ENCODE peak calls at places on chromosomes 5 and 9, in six cellular contexts. One of them, this sample, is unnamed.

GRCh38 chr5:1010641-1011046 is 2.0 kb downstream of the NKD2 start:
- DNase-seq in immature natural killer cell: no peak
- DNase-seq in HS-27A: no peak
- DNase-seq in NCI-H1694: no peak
- DNase-seq in AG09319: no peak
- DNase-seq in iPS-NIHi11: no peak
- DNase-seq in this sample: no peak

GRCh38 chr5:61866930-61867329 is 439.1 kb upstream of the KIF2A start:
- DNase-seq in HS-27A: peak
- DNase-seq in iPS-NIHi11: no peak
- DNase-seq in immature natural killer cell: no peak
- DNase-seq in AG09319: no peak
- DNase-seq in NCI-H1694: no peak
- DNase-seq in this sample: peak

GRCh38 chr5:14266686-14267085 is 123.5 kb downstream of the TRIO start:
- DNase-seq in HS-27A: no peak
- DNase-seq in iPS-NIHi11: no peak
- DNase-seq in AG09319: no peak
- DNase-seq in immature natural killer cell: no peak
- DNase-seq in NCI-H1694: no peak
- DNase-seq in this sample: no peak

GRCh38 chr9:89367281-89367680 is 49.0 kb downstream of the SECISBP2 start:
- DNase-seq in NCI-H1694: no peak
- DNase-seq in AG09319: no peak
- DNase-seq in iPS-NIHi11: no peak
- DNase-seq in immature natural killer cell: no peak
- DNase-seq in HS-27A: no peak
- DNase-seq in this sample: no peak

GRCh38 chr5:130032807-130033206 is 128.5 kb downstream of the CHSY3 start:
- DNase-seq in HS-27A: no peak
- DNase-seq in NCI-H1694: no peak
- DNase-seq in iPS-NIHi11: no peak
- DNase-seq in AG09319: no peak
- DNase-seq in immature natural killer cell: no peak
- DNase-seq in this sample: no peak

GRCh38 chr9:126777733-126778132 is 27.1 kb upstream of the ZBTB43 start:
- DNase-seq in AG09319: no peak
- DNase-seq in iPS-NIHi11: peak
- DNase-seq in HS-27A: no peak
- DNase-seq in immature natural killer cell: no peak
- DNase-seq in NCI-H1694: no peak
- DNase-seq in this sample: no peak

GRCh38 chr9:99778308-99778707 is 43.4 kb upstream of the NR4A3 start:
- DNase-seq in immature natural killer cell: no peak
- DNase-seq in iPS-NIHi11: no peak
- DNase-seq in AG09319: peak
- DNase-seq in NCI-H1694: no peak
- DNase-seq in HS-27A: peak
- DNase-seq in this sample: peak

GRCh38 chr5:39092581-39093350 is 18.6 kb upstream of the RICTOR start:
- DNase-seq in AG09319: no peak
- DNase-seq in NCI-H1694: no peak
- DNase-seq in HS-27A: no peak
- DNase-seq in iPS-NIHi11: no peak
- DNase-seq in immature natural killer cell: no peak
- DNase-seq in this sample: no peak

GRCh38 chr5:176695073-176695472 is 47.8 kb downstream of the TSPAN17 start:
- DNase-seq in AG09319: no peak
- DNase-seq in immature natural killer cell: no peak
- DNase-seq in NCI-H1694: no peak
- DNase-seq in HS-27A: no peak
- DNase-seq in iPS-NIHi11: no peak
- DNase-seq in this sample: no peak

GRCh38 chr9:2657427-2657826 is 35.8 kb downstream of the VLDLR start:
- DNase-seq in AG09319: no peak
- DNase-seq in iPS-NIHi11: no peak
- DNase-seq in HS-27A: no peak
- DNase-seq in immature natural killer cell: peak
- DNase-seq in NCI-H1694: no peak
- DNase-seq in this sample: no peak

GRCh38 chr9:32399110-32399815 is 14.8 kb downstream of the ACO1 start:
- DNase-seq in HS-27A: no peak
- DNase-seq in immature natural killer cell: no peak
- DNase-seq in iPS-NIHi11: no peak
- DNase-seq in NCI-H1694: no peak
- DNase-seq in AG09319: no peak
- DNase-seq in this sample: no peak

This sample was measured in AG09309.